ENCODE peak calls at places on chromosomes 16 and 17, in nine cellular contexts. W, D, S, C, V, H, L, M and N are unnamed samples.

GRCh38 chr16:74448990-74449389 is 27.7 kb upstream of the CLEC18B start:
- DNase-seq in D (no peak), S (no peak), H (no peak), W (no peak), L (peak; percentile 56), M (no peak), C (peak; percentile 72), V (peak; percentile 84), N (no peak)

GRCh38 chr17:34757106-34757505 is 177.7 kb downstream of the TMEM132E start:
- DNase-seq in M (no peak), W (no peak), D (no peak), V (peak; percentile 7), L (no peak), C (no peak), H (no peak), S (no peak), N (no peak)

GRCh38 chr16:87926246-87927194 is 9.8 kb downstream of the CA5A start:
- DNase-seq in W (no peak), C (no peak), M (peak; percentile 16), H (no peak), L (no peak), V (no peak), S (no peak), D (peak; percentile 54), N (peak; percentile 84)

GRCh38 chr16:20969386-20969785 is 68.8 kb downstream of the LYRM1 start:
- DNase-seq in W (no peak), C (no peak), H (no peak), L (no peak), M (no peak), S (no peak), V (no peak), D (no peak), N (no peak)

GRCh38 chr16:85078952-85079351 is 33.3 kb downstream of the CIBAR2 start:
- DNase-seq in M (no peak), C (no peak), H (no peak), S (no peak), L (no peak), D (no peak), W (no peak), V (no peak), N (no peak)

GRCh38 chr16:86901483-86901882 is 323.1 kb downstream of the FOXL1 start:
- DNase-seq in C (peak; percentile 30), S (no peak), D (no peak), L (no peak), V (no peak), W (no peak), M (no peak), H (no peak), N (no peak)

GRCh38 chr17:75830168-75831031 is 13.8 kb downstream of the UNC13D start:
- DNase-seq in C (no peak), S (no peak), H (peak; percentile 56), V (no peak), D (no peak), W (no peak), L (peak; percentile 80), M (peak; percentile 39), N (no peak)

GRCh38 chr16:48101069-48101674 is 54.6 kb downstream of the ABCC12 start:
- DNase-seq in L (no peak), C (no peak), W (peak; percentile 11), M (peak; percentile 76), D (peak; percentile 41), H (no peak), V (peak; percentile 38), S (no peak), N (no peak)

GRCh38 chr16:75273054-75273925 is 21.9 kb upstream of the BCAR1 start:
- DNase-seq in L (no peak), W (no peak), D (no peak), S (no peak), H (no peak), V (no peak), M (no peak), C (peak; percentile 10), N (no peak)

GRCh38 chr16:14013571-14014283 is 57.4 kb upstream of the MRTFB start:
- DNase-seq in H (no peak), S (no peak), W (no peak), V (no peak), L (no peak), C (peak; percentile 94), M (no peak), D (no peak), N (no peak)

GRCh38 chr17:40369923-40370322 is 5.4 kb upstream of the GJD3 start:
- DNase-seq in L (no peak), W (no peak), V (peak; percentile 22), D (no peak), M (no peak), C (no peak), H (no peak), S (no peak), N (no peak)

GRCh38 chr17:16506188-16506587 is 14.2 kb upstream of the LRRC75A start:
- DNase-seq in M (no peak), W (no peak), D (no peak), C (no peak), H (no peak), L (no peak), V (no peak), S (no peak), N (no peak)

GRCh38 chr16:86466695-86467406 is 43.5 kb upstream of the FOXF1 start:
- DNase-seq in W (no peak), D (no peak), H (no peak), V (no peak), L (no peak), S (no peak), C (no peak), M (no peak), N (no peak)

GRCh38 chr17:3723188-3723555 is 531 bp upstream of the HASPIN start:
- DNase-seq in S (no peak), V (no peak), M (no peak), H (no peak), W (no peak), L (no peak), C (no peak), D (no peak), N (no peak)

GRCh38 chr16:23640669-23640958 is 496 bp downstream of the PALB2 start:
- DNase-seq in M (peak; percentile 20), H (no peak), S (no peak), D (peak; percentile 21), C (no peak), L (no peak), W (no peak), V (no peak), N (no peak)

GRCh38 chr16:66832661-66833305 is 2.0 kb upstream of the NAE1 start:
- DNase-seq in L (no peak), S (no peak), M (no peak), D (no peak), W (no peak), V (no peak), H (no peak), C (no peak), N (no peak)

GRCh38 chr17:63699638-63700527 is at the start of gene LIMD2:
- DNase-seq in W (no peak), H (no peak), M (peak; percentile 82), L (peak; percentile 70), C (no peak), D (peak; percentile 66), V (peak; percentile 87), S (peak; percentile 78), N (peak; percentile 77)

GRCh38 chr17:40615295-40615988 is 32.2 kb downstream of the SMARCE1 start:
- DNase-seq in M (no peak), V (no peak), C (peak; percentile 42), S (no peak), W (no peak), L (no peak), D (peak; percentile 51), H (peak; percentile 63), N (no peak)

GRCh38 chr16:12868788-12869187 is 32.6 kb upstream of the SHISA9 start:
- DNase-seq in D (no peak), V (no peak), S (no peak), H (no peak), M (no peak), L (no peak), W (no peak), C (no peak), N (no peak)

GRCh38 chr16:69798466-69798865 is 36.3 kb downstream of the WWP2 start:
- DNase-seq in H (no peak), S (no peak), V (no peak), C (no peak), D (no peak), W (no peak), M (no peak), L (no peak), N (no peak)

GRCh38 chr17:75124041-75124818 is 7.3 kb downstream of the NT5C start:
- DNase-seq in C (peak; percentile 60), H (no peak), D (no peak), W (peak; percentile 32), L (peak; percentile 96), S (peak; percentile 43), V (peak; percentile 93), M (peak; percentile 70), N (peak; percentile 78)

GRCh38 chr16:85773044-85773443 is 22.1 kb upstream of the C16orf74 start:
- DNase-seq in D (no peak), M (no peak), W (no peak), L (no peak), S (no peak), H (no peak), C (no peak), V (no peak), N (no peak)

GRCh38 chr17:7834891-7835817 is 1.1 kb downstream of the KDM6B start:
- DNase-seq in S (peak; percentile 83), V (peak; percentile 99), L (peak; percentile 97), W (peak; percentile 80), C (peak; percentile 92), H (peak; percentile 93), M (peak; percentile 87), D (peak; percentile 87), N (peak; percentile 97)

GRCh38 chr16:75282811-75283281 is 31.4 kb upstream of the BCAR1 start:
- DNase-seq in D (no peak), S (no peak), H (no peak), C (no peak), M (no peak), L (no peak), W (no peak), V (no peak), N (no peak)

GRCh38 chr16:56041556-56042140 is 149.6 kb upstream of the GNAO1 start:
- DNase-seq in C (no peak), V (no peak), M (peak; percentile 35), W (no peak), H (peak; percentile 45), S (no peak), D (no peak), L (no peak), N (no peak)

GRCh38 chr16:49560018-49560830 is 186.6 kb downstream of the C16orf78 start:
- DNase-seq in W (no peak), V (no peak), L (no peak), S (no peak), M (no peak), D (no peak), C (no peak), H (no peak), N (no peak)

GRCh38 chr17:13346996-13347762 is 254.6 kb downstream of the HS3ST3A1 start:
- DNase-seq in D (no peak), H (no peak), M (peak; percentile 4), C (peak; percentile 83), V (no peak), L (no peak), W (no peak), S (no peak), N (no peak)

GRCh38 chr17:6450926-6451717 is 6.9 kb downstream of the PIMREG start:
- DNase-seq in C (no peak), H (no peak), L (no peak), V (no peak), W (no peak), M (no peak), D (no peak), S (no peak), N (peak; percentile 14)

GRCh38 chr17:48996696-48997102 is 486 bp upstream of the IGF2BP1 start:
- DNase-seq in V (no peak), W (no peak), L (no peak), C (no peak), D (no peak), H (no peak), S (no peak), M (no peak), N (no peak)

GRCh38 chr16:10678655-10679054 is 16.1 kb downstream of the TEKT5 start:
- DNase-seq in D (no peak), C (no peak), L (no peak), V (no peak), W (no peak), H (no peak), M (no peak), S (no peak), N (no peak)

GRCh38 chr17:56884483-56885144 is 29.2 kb downstream of the TRIM25 start:
- DNase-seq in L (no peak), W (no peak), S (no peak), M (no peak), H (no peak), C (no peak), V (no peak), D (no peak), N (no peak)